ENCODE peak calls at places on chromosomes 5 and 9, in ten cellular contexts. One of them, this sample, is unnamed.

GRCh38 chr9:114065304-114065703 is 12.8 kb downstream of the AMBP start:
- DNase-seq in NCI-H748 treated with DMSO at 0.1 percent for 48 hours: no peak
- DNase-seq in nucleus accumbens: no peak
- DNase-seq in omental fat pad: no peak
- DNase-seq in AG09309: no peak
- DNase-seq in ovary: no peak
- DNase-seq in choroid plexus epithelial cell: no peak
- DNase-seq in astrocyte: no peak
- DNase-seq in left ventricle myocardium inferior: no peak
- DNase-seq in T follicular helper cell: no peak
- DNase-seq in this sample: no peak

GRCh38 chr9:126235844-126236243 is 90.8 kb upstream of the MVB12B start:
- DNase-seq in ovary: no peak
- DNase-seq in nucleus accumbens: no peak
- DNase-seq in AG09309: no peak
- DNase-seq in left ventricle myocardium inferior: no peak
- DNase-seq in NCI-H748 treated with DMSO at 0.1 percent for 48 hours: no peak
- DNase-seq in choroid plexus epithelial cell: no peak
- DNase-seq in omental fat pad: no peak
- DNase-seq in astrocyte: no peak
- DNase-seq in T follicular helper cell: no peak
- DNase-seq in this sample: no peak

GRCh38 chr9:117485176-117485575 is 70.3 kb upstream of the ASTN2 start:
- DNase-seq in AG09309: no peak
- DNase-seq in astrocyte: no peak
- DNase-seq in left ventricle myocardium inferior: no peak
- DNase-seq in T follicular helper cell: no peak
- DNase-seq in omental fat pad: no peak
- DNase-seq in ovary: no peak
- DNase-seq in nucleus accumbens: no peak
- DNase-seq in NCI-H748 treated with DMSO at 0.1 percent for 48 hours: no peak
- DNase-seq in choroid plexus epithelial cell: peak
- DNase-seq in this sample: no peak

GRCh38 chr5:172841258-172841657 is 7.2 kb downstream of the ERGIC1 start:
- DNase-seq in ovary: no peak
- DNase-seq in nucleus accumbens: no peak
- DNase-seq in T follicular helper cell: no peak
- DNase-seq in astrocyte: no peak
- DNase-seq in AG09309: no peak
- DNase-seq in NCI-H748 treated with DMSO at 0.1 percent for 48 hours: peak
- DNase-seq in omental fat pad: no peak
- DNase-seq in left ventricle myocardium inferior: no peak
- DNase-seq in choroid plexus epithelial cell: no peak
- DNase-seq in this sample: no peak

GRCh38 chr9:137451976-137452760 is 7.0 kb downstream of the NSMF start:
- DNase-seq in NCI-H748 treated with DMSO at 0.1 percent for 48 hours: no peak
- DNase-seq in astrocyte: no peak
- DNase-seq in left ventricle myocardium inferior: peak
- DNase-seq in omental fat pad: no peak
- DNase-seq in choroid plexus epithelial cell: no peak
- DNase-seq in AG09309: no peak
- DNase-seq in T follicular helper cell: no peak
- DNase-seq in nucleus accumbens: no peak
- DNase-seq in ovary: peak
- DNase-seq in this sample: no peak

GRCh38 chr5:141821430-141821925 is 56.7 kb downstream of the PCDH1 start:
- DNase-seq in ovary: no peak
- DNase-seq in AG09309: peak
- DNase-seq in nucleus accumbens: peak
- DNase-seq in T follicular helper cell: no peak
- DNase-seq in NCI-H748 treated with DMSO at 0.1 percent for 48 hours: no peak
- DNase-seq in choroid plexus epithelial cell: peak
- DNase-seq in omental fat pad: no peak
- DNase-seq in left ventricle myocardium inferior: no peak
- DNase-seq in astrocyte: peak
- DNase-seq in this sample: peak

GRCh38 chr9:121369595-121370265 is at the start of gene STOM:
- DNase-seq in AG09309: peak
- DNase-seq in nucleus accumbens: no peak
- DNase-seq in ovary: peak
- DNase-seq in omental fat pad: peak
- DNase-seq in T follicular helper cell: peak
- DNase-seq in NCI-H748 treated with DMSO at 0.1 percent for 48 hours: no peak
- DNase-seq in left ventricle myocardium inferior: peak
- DNase-seq in astrocyte: peak
- DNase-seq in choroid plexus epithelial cell: peak
- DNase-seq in this sample: no peak

GRCh38 chr5:14668247-14668646 is 3.7 kb downstream of the OTULIN start:
- DNase-seq in left ventricle myocardium inferior: no peak
- DNase-seq in NCI-H748 treated with DMSO at 0.1 percent for 48 hours: no peak
- DNase-seq in astrocyte: no peak
- DNase-seq in ovary: no peak
- DNase-seq in omental fat pad: no peak
- DNase-seq in nucleus accumbens: no peak
- DNase-seq in choroid plexus epithelial cell: no peak
- DNase-seq in AG09309: no peak
- DNase-seq in T follicular helper cell: no peak
- DNase-seq in this sample: no peak

GRCh38 chr9:33166263-33167083 is 663 bp downstream of the B4GALT1 start:
- DNase-seq in left ventricle myocardium inferior: peak
- DNase-seq in ovary: peak
- DNase-seq in choroid plexus epithelial cell: peak
- DNase-seq in T follicular helper cell: no peak
- DNase-seq in AG09309: no peak
- DNase-seq in astrocyte: no peak
- DNase-seq in nucleus accumbens: peak
- DNase-seq in omental fat pad: no peak
- DNase-seq in NCI-H748 treated with DMSO at 0.1 percent for 48 hours: no peak
- DNase-seq in this sample: no peak

GRCh38 chr5:135053278-135053677 is 19.2 kb upstream of the PITX1 start:
- DNase-seq in NCI-H748 treated with DMSO at 0.1 percent for 48 hours: no peak
- DNase-seq in omental fat pad: no peak
- DNase-seq in nucleus accumbens: no peak
- DNase-seq in T follicular helper cell: no peak
- DNase-seq in AG09309: no peak
- DNase-seq in ovary: no peak
- DNase-seq in left ventricle myocardium inferior: no peak
- DNase-seq in astrocyte: no peak
- DNase-seq in choroid plexus epithelial cell: no peak
- DNase-seq in this sample: no peak